ENCODE peak calls at places on chromosomes 5 and 9, in four cellular contexts. One of them, this sample, is unnamed.

GRCh38 chr9:133115604-133116345 is 5.3 kb downstream of the RALGDS start:
- DNase-seq in GM12878: peak; percentile 79
- DNase-seq in SK-N-SH: no peak
- DNase-seq in HCT116: no peak
- DNase-seq in this sample: no peak

GRCh38 chr5:178363501-178364325 is 131.1 kb upstream of the PHYKPL start:
- DNase-seq in GM12878: no peak
- DNase-seq in SK-N-SH: no peak
- DNase-seq in HCT116: no peak
- DNase-seq in this sample: no peak

GRCh38 chr9:131107760-131108159 is 11.4 kb downstream of the AIF1L start:
- DNase-seq in GM12878: no peak
- DNase-seq in SK-N-SH: peak; percentile 8
- DNase-seq in HCT116: no peak
- DNase-seq in this sample: no peak

GRCh38 chr9:14415947-14416346 is 102.0 kb upstream of the NFIB start:
- DNase-seq in GM12878: no peak
- DNase-seq in SK-N-SH: no peak
- DNase-seq in HCT116: no peak
- DNase-seq in this sample: no peak

GRCh38 chr5:112921031-112921832 is 795 bp downstream of the REEP5 start:
- DNase-seq in GM12878: no peak
- DNase-seq in SK-N-SH: peak; percentile 90
- DNase-seq in HCT116: peak; percentile 43
- DNase-seq in this sample: no peak

GRCh38 chr5:43279548-43280274 is 33.5 kb downstream of the HMGCS1 start:
- DNase-seq in GM12878: no peak
- DNase-seq in SK-N-SH: no peak
- DNase-seq in HCT116: no peak
- DNase-seq in this sample: no peak

GRCh38 chr5:56124885-56125250 is 108.3 kb downstream of the ANKRD55 start:
- DNase-seq in GM12878: no peak
- DNase-seq in SK-N-SH: no peak
- DNase-seq in HCT116: no peak
- DNase-seq in this sample: no peak

GRCh38 chr9:112013261-112013660 is 116.6 kb downstream of the UGCG start:
- DNase-seq in GM12878: no peak
- DNase-seq in SK-N-SH: no peak
- DNase-seq in HCT116: no peak
- DNase-seq in this sample: no peak

GRCh38 chr9:136804509-136805206 is 3.1 kb upstream of the RABL6 start:
- DNase-seq in GM12878: no peak
- DNase-seq in SK-N-SH: no peak
- DNase-seq in HCT116: no peak
- DNase-seq in this sample: no peak

GRCh38 chr9:77750981-77751340 is 102.8 kb upstream of the GNA14 start:
- DNase-seq in GM12878: no peak
- DNase-seq in SK-N-SH: peak; percentile 53
- DNase-seq in HCT116: no peak
- DNase-seq in this sample: no peak

GRCh38 chr5:44663991-44664710 is 144.6 kb upstream of the MRPS30 start:
- DNase-seq in GM12878: no peak
- DNase-seq in SK-N-SH: no peak
- DNase-seq in HCT116: no peak
- DNase-seq in this sample: no peak

GRCh38 chr5:120388016-120388781 is 75.9 kb upstream of the PRR16 start:
- DNase-seq in GM12878: no peak
- DNase-seq in SK-N-SH: no peak
- DNase-seq in HCT116: no peak
- DNase-seq in this sample: no peak

GRCh38 chr5:126280820-126281219 is 142.4 kb upstream of the GRAMD2B start:
- DNase-seq in GM12878: no peak
- DNase-seq in SK-N-SH: no peak
- DNase-seq in HCT116: no peak
- DNase-seq in this sample: no peak

GRCh38 chr5:158436271-158437065 is 577.5 kb upstream of the CLINT1 start:
- DNase-seq in GM12878: no peak
- DNase-seq in SK-N-SH: no peak
- DNase-seq in HCT116: no peak
- DNase-seq in this sample: no peak

GRCh38 chr5:93076096-93076495 is 504.9 kb downstream of the NR2F1-AS1 start:
- DNase-seq in GM12878: no peak
- DNase-seq in SK-N-SH: no peak
- DNase-seq in HCT116: no peak
- DNase-seq in this sample: no peak

GRCh38 chr9:5510360-5510931 is at the start of gene PDCD1LG2:
- DNase-seq in GM12878: peak; percentile 76
- DNase-seq in SK-N-SH: peak; percentile 32
- DNase-seq in HCT116: no peak
- DNase-seq in this sample: no peak

GRCh38 chr9:93143830-93144530 is 9.9 kb upstream of the NINJ1 start:
- DNase-seq in GM12878: no peak
- DNase-seq in SK-N-SH: peak; percentile 66
- DNase-seq in HCT116: no peak
- DNase-seq in this sample: no peak

GRCh38 chr5:19865336-19866087 is 122.5 kb downstream of the CDH18 start:
- DNase-seq in GM12878: no peak
- DNase-seq in SK-N-SH: no peak
- DNase-seq in HCT116: no peak
- DNase-seq in this sample: no peak

GRCh38 chr5:9351535-9351934 is 194.3 kb downstream of the SEMA5A start:
- DNase-seq in GM12878: no peak
- DNase-seq in SK-N-SH: no peak
- DNase-seq in HCT116: no peak
- DNase-seq in this sample: no peak

GRCh38 chr9:134533850-134534585 is 107.6 kb upstream of the COL5A1 start:
- DNase-seq in GM12878: no peak
- DNase-seq in SK-N-SH: no peak
- DNase-seq in HCT116: no peak
- DNase-seq in this sample: no peak

GRCh38 chr9:126321742-126322141 is 4.9 kb upstream of the MVB12B start:
- DNase-seq in GM12878: no peak
- DNase-seq in SK-N-SH: no peak
- DNase-seq in HCT116: no peak
- DNase-seq in this sample: no peak

GRCh38 chr9:126317513-126317912 is 9.1 kb upstream of the MVB12B start:
- DNase-seq in GM12878: no peak
- DNase-seq in SK-N-SH: no peak
- DNase-seq in HCT116: no peak
- DNase-seq in this sample: no peak

GRCh38 chr9:126319651-126320050 is 7.0 kb upstream of the MVB12B start:
- DNase-seq in GM12878: no peak
- DNase-seq in SK-N-SH: no peak
- DNase-seq in HCT116: no peak
- DNase-seq in this sample: no peak

GRCh38 chr9:126318858-126319257 is 7.8 kb upstream of the MVB12B start:
- DNase-seq in GM12878: no peak
- DNase-seq in SK-N-SH: no peak
- DNase-seq in HCT116: no peak
- DNase-seq in this sample: no peak

DNA sequence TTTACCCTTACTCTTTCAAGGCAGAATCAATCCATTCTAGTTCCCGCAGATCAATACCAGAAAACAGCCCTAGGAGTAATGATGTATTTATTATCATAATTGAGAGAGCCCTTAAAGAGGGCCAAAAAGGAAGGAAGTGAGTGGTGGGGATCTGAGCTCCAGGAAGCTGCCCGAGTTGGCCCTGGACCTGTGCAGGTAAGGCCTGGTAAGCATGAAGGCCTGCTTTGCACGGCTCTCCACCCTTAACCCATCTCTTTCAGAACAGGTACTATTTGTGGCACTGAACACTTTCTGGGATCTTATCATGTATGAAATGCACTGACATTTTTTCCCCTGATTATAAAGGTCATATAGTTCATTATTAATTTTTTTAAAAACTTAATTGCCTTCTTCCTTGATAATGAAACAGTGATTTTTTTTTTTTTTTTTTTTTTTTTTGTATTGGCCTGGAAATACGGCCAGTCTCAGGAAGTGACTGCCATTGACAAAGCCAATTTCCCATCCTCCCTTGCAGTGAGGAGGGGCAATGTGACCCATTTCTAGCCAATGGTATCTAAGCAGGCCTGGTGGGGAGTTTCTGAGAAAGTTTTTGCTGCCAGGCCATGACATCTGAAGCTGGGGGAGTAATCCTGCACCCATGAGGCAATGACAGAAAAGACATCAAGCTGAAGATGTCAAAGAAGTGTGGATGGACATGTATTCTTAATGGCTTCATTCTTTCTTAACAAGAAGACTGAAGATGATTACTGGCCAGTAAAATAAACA is 6.3 kb upstream of the MVB12B start:
- DNase-seq in GM12878: no peak
- DNase-seq in SK-N-SH: no peak
- DNase-seq in HCT116: no peak
- DNase-seq in this sample: no peak
- TF ChIP-seq SIN3A in GM12878: no peak
- TF ChIP-seq SIN3A in SK-N-SH: no peak
- TF ChIP-seq SIN3A in HCT116: no peak
- TF ChIP-seq SIN3A in this sample: no peak

GRCh38 chr5:136201870-136202269 is 8.9 kb upstream of the SMIM32 start:
- DNase-seq in GM12878: no peak
- DNase-seq in SK-N-SH: peak; percentile 3
- DNase-seq in HCT116: no peak
- DNase-seq in this sample: no peak
- H3K27ac ChIP-seq in GM12878: no peak overlapping the region
- H3K27ac ChIP-seq in SK-N-SH: no peak overlapping the region
- H3K27ac ChIP-seq in HCT116: no peak overlapping the region
- H3K27ac ChIP-seq in this sample: no peak overlapping the region

GRCh38 chr9:70455993-70456704 is 41.7 kb upstream of the KLF9 start:
- DNase-seq in GM12878: no peak
- DNase-seq in SK-N-SH: no peak
- DNase-seq in HCT116: no peak
- DNase-seq in this sample: no peak
- TF ChIP-seq SIN3A in GM12878: no peak
- TF ChIP-seq SIN3A in SK-N-SH: no peak
- TF ChIP-seq SIN3A in HCT116: no peak
- TF ChIP-seq SIN3A in this sample: no peak

GRCh38 chr5:61658592-61659008 is 326.5 kb downstream of the ZSWIM6 start:
- DNase-seq in GM12878: peak; percentile 21
- DNase-seq in SK-N-SH: peak; percentile 76
- DNase-seq in HCT116: peak; percentile 67
- DNase-seq in this sample: peak; percentile 64

GRCh38 chr5:61657010-61657409 is 325.0 kb downstream of the ZSWIM6 start:
- DNase-seq in GM12878: no peak
- DNase-seq in SK-N-SH: no peak
- DNase-seq in HCT116: no peak
- DNase-seq in this sample: no peak

GRCh38 chr5:61653802-61654580 is 321.9 kb downstream of the ZSWIM6 start:
- DNase-seq in GM12878: no peak
- DNase-seq in SK-N-SH: no peak
- DNase-seq in HCT116: no peak
- DNase-seq in this sample: no peak

GRCh38 chr5:61662670-61663069 is 330.6 kb downstream of the ZSWIM6 start:
- DNase-seq in GM12878: no peak
- DNase-seq in SK-N-SH: no peak
- DNase-seq in HCT116: no peak
- DNase-seq in this sample: no peak

DNA sequence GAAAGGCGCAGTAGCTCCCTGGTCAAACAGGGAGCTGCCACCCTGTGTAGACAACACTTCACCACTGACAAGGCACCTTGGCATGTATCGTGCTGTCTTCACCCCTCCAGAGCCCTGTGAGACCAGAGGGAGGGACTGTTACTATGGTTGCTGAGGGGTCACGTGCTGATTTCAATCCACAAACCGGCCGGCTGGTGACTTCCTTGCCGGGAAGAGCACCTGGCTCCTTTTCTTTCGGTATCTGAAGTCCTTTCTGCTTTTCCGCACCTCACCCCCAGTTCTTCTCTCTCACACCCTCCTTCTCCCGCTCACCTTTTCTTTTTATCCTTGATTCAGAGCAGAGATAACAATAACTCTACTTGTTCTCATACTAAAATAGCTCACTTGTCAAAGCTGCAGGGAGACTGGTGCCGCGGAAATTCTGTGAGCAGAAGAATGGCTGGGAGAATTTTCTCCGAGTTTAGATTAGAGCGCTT is 327.2 kb downstream of the ZSWIM6 start:
- DNase-seq in GM12878: no peak
- DNase-seq in SK-N-SH: no peak
- DNase-seq in HCT116: no peak
- DNase-seq in this sample: no peak
- H3K27ac ChIP-seq in GM12878: no peak overlapping the region
- H3K27ac ChIP-seq in SK-N-SH: no peak overlapping the region
- H3K27ac ChIP-seq in HCT116: no peak overlapping the region
- H3K27ac ChIP-seq in this sample: no peak overlapping the region

DNA sequence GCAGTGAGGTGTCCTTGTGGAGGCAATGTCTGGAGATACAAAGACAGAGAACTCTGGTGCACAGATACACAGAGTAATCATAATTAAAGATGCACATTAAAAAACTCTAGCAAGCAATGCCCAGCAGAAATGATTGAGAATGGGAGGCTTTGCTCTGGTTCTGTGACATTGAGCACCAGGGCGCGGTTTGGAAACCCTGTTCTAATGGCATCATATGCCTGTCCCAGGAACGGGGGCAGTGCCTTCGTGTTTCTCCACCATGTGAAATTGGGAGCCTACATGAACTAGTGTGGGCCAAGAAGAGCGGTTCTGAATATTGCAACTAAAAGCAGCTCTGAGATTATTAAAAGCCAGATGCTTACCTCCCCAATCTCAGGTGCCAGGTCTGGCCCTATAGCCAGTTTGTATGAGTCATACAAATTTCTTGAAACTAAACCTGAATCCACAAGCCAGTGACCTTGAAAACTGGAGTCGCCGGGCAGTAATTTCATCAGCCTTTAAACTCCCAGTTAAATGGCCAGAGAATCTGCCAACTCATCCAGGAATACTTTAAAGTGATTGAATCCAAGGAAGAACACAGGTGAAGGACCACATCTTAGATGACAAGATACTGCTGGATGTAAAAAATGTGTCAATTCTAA is 22.2 kb upstream of the CTSL start:
- DNase-seq in GM12878: no peak
- DNase-seq in SK-N-SH: no peak
- DNase-seq in HCT116: no peak
- DNase-seq in this sample: no peak
- TF ChIP-seq SIN3A in GM12878: no peak
- TF ChIP-seq SIN3A in SK-N-SH: no peak
- TF ChIP-seq SIN3A in HCT116: no peak
- TF ChIP-seq SIN3A in this sample: no peak

DNA sequence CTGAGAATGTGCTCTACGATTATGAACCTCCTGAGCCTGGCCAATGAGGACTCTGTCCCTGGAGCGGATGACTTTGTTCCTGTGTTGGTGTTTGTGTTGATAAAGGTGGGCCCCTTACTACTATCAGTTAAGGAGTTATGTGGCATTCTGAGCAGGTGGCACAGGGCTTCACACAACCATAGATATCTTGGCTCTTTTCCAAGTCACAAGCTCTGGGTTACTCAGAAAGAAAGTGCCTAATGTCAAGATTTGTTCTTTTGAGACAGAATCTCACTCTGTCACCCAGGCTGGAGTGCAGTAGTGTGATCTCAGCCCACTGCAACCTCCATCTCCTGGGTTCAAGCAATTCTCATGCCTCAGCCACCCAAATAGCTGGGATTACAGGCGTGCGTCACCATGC is 99.0 kb downstream of the GAPVD1 start:
- DNase-seq in GM12878: peak; percentile 13
- DNase-seq in SK-N-SH: no peak
- DNase-seq in HCT116: no peak
- DNase-seq in this sample: no peak
- H3K27ac ChIP-seq in GM12878: no peak overlapping the region
- H3K27ac ChIP-seq in SK-N-SH: no peak overlapping the region
- H3K27ac ChIP-seq in HCT116: no peak overlapping the region
- H3K27ac ChIP-seq in this sample: no peak overlapping the region